ENCODE peak calls at places on chromosomes 6 and 20, in seven cellular contexts. E is left lung; N is neural progenitor cell; T is PC-9; U is naive thymus-derived CD4-positive, alpha-beta T cell; S is heart left ventricle; L is fibroblast of lung. M is an unnamed sample.
A peak's percentile ranks its signal among the peaks of the same experiment; 100 is the strongest.

GRCh38 chr20:24584538-24585356 is 115.3 kb downstream of the SYNDIG1 start:
- DNase-seq in E (no peak), N (no peak), T (no peak), U (no peak), S (no peak), L (peak; percentile 47), M (no peak)

GRCh38 chr6:160238234-160238633 is 20.4 kb downstream of the SLC22A2 start:
- DNase-seq in E (no peak), N (no peak), T (no peak), U (no peak), S (no peak), L (peak; percentile 34), M (no peak)

GRCh38 chr6:141158740-141159139 is 974.0 kb upstream of the GJE1 start:
- DNase-seq in E (no peak), N (no peak), T (no peak), U (no peak), S (no peak), L (no peak), M (no peak)

GRCh38 chr6:157271911-157272310 is 51.4 kb downstream of the TMEM242 start:
- DNase-seq in E (peak; percentile 4), N (no peak), T (no peak), U (no peak), S (no peak), L (no peak), M (no peak)

GRCh38 chr20:22974354-22974753 is 60.8 kb upstream of the SSTR4 start:
- DNase-seq in E (no peak), N (peak; percentile 37), T (no peak), U (no peak), S (no peak), L (no peak), M (no peak)

GRCh38 chr20:63750807-63751470 is 11.4 kb downstream of the SLC2A4RG start:
- DNase-seq in E (peak; percentile 75), N (no peak), T (no peak), U (peak; percentile 54), S (no peak), L (no peak), M (peak; percentile 68)

GRCh38 chr20:38094373-38094775 is 60.8 kb downstream of the RPRD1B start:
- DNase-seq in E (no peak), N (no peak), T (no peak), U (no peak), S (peak; percentile 51), L (peak; percentile 69), M (peak; percentile 15)

GRCh38 chr20:3697588-3698235 is 14.7 kb downstream of the SIGLEC1 start:
- DNase-seq in E (no peak), N (no peak), T (no peak), U (no peak), S (no peak), L (no peak), M (no peak)

GRCh38 chr6:16450821-16451220 is 212.4 kb downstream of the GMPR start:
- DNase-seq in E (no peak), N (no peak), T (no peak), U (no peak), S (no peak), L (peak; percentile 74), M (no peak)

GRCh38 chr6:160188773-160189172 is 67.2 kb downstream of the SLC22A1 start:
- DNase-seq in E (no peak), N (no peak), T (no peak), U (no peak), S (no peak), L (peak; percentile 43), M (no peak)

GRCh38 chr6:37554480-37554819 is 54.8 kb upstream of the CCDC167 start:
- DNase-seq in E (no peak), N (no peak), T (no peak), U (no peak), S (no peak), L (peak; percentile 76), M (no peak)

GRCh38 chr20:47818466-47818865 is 33.2 kb upstream of the SULF2 start:
- DNase-seq in E (no peak), N (no peak), T (no peak), U (no peak), S (no peak), L (no peak), M (no peak)
- H3K27ac ChIP-seq in E (no peak overlapping the region), N (no peak overlapping the region), T (peak overlapping the region; percentile 88), U (no peak overlapping the region), S (no peak overlapping the region), L (no peak overlapping the region), M (no peak overlapping the region)

GRCh38 chr20:21019831-21020655 is 86.1 kb downstream of the LINC00237 start:
- DNase-seq in E (peak; percentile 77), N (peak; percentile 59), T (no peak), U (no peak), S (no peak), L (no peak), M (no peak)
- H3K4me3 ChIP-seq in E (no peak overlapping the region), N (no peak overlapping the region), T (no peak overlapping the region), U (no peak overlapping the region), S (no peak overlapping the region), L (no peak overlapping the region), M (no peak overlapping the region)

DNA sequence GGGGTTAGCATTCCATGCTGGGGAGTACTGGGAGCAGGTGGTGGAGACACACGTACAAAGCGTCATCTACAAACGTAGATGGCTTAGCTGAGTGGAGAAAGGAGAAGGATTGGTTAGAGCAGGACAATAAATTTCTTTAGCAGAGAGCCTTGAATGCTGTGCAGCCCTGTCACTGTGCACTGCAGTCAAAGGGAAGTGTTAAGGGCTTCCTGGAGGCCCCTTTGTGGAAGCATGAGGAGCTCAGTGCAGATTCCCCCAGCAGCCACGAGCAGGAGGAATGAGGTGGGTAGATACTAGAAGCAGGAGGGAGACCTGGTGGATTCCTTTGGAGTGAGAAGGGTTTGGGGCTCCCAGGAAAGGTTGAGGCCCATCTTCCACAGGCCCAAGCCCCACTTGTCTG is 6.1 kb upstream of the TREML4 start:
- DNase-seq in E (no peak), N (no peak), T (no peak), U (no peak), S (no peak), L (no peak), M (no peak)
- H3K27ac ChIP-seq in E (no peak overlapping the region), N (no peak overlapping the region), T (no peak overlapping the region), U (no peak overlapping the region), S (no peak overlapping the region), L (no peak overlapping the region), M (no peak overlapping the region)

GRCh38 chr20:50337521-50338466 is 147.2 kb downstream of the CEBPB start:
- DNase-seq in E (no peak), N (no peak), T (no peak), U (no peak), S (no peak), L (no peak), M (no peak)

GRCh38 chr20:50336631-50337030 is 146.0 kb downstream of the CEBPB start:
- DNase-seq in E (no peak), N (no peak), T (no peak), U (no peak), S (no peak), L (peak; percentile 19), M (no peak)

GRCh38 chr20:50339196-50339901 is 148.7 kb downstream of the CEBPB start:
- DNase-seq in E (no peak), N (peak; percentile 29), T (no peak), U (no peak), S (no peak), L (peak; percentile 86), M (no peak)

GRCh38 chr20:50340586-50340985 is 150.0 kb downstream of the CEBPB start:
- DNase-seq in E (no peak), N (no peak), T (no peak), U (no peak), S (no peak), L (no peak), M (no peak)

GRCh38 chr20:50338479-50339195 is 148.0 kb downstream of the CEBPB start:
- DNase-seq in E (no peak), N (peak; percentile 39), T (no peak), U (no peak), S (no peak), L (peak; percentile 67), M (no peak)
- H3K4me3 ChIP-seq in E (no peak overlapping the region), N (no peak overlapping the region), T (no peak overlapping the region), U (peak overlapping the region; percentile 27), S (no peak overlapping the region), L (no peak overlapping the region), M (no peak overlapping the region)

GRCh38 chr6:72554761-72555221 is 67.1 kb upstream of the KCNQ5 start:
- DNase-seq in E (no peak), N (no peak), T (no peak), U (no peak), S (no peak), L (peak; percentile 70), M (no peak)
- H3K27ac ChIP-seq in E (no peak overlapping the region), N (no peak overlapping the region), T (no peak overlapping the region), U (no peak overlapping the region), S (no peak overlapping the region), L (peak overlapping the region; percentile 62), M (no peak overlapping the region)

GRCh38 chr6:3851839-3852238 is 2.7 kb downstream of the FAM50B start:
- DNase-seq in E (no peak), N (no peak), T (no peak), U (no peak), S (no peak), L (no peak), M (no peak)
- H3K4me3 ChIP-seq in E (no peak overlapping the region), N (no peak overlapping the region), T (no peak overlapping the region), U (no peak overlapping the region), S (no peak overlapping the region), L (no peak overlapping the region), M (no peak overlapping the region)

GRCh38 chr20:9276964-9277363 is 208.1 kb downstream of the PLCB4 start:
- DNase-seq in E (no peak), N (no peak), T (no peak), U (no peak), S (no peak), L (no peak), M (no peak)
- H3K27ac ChIP-seq in E (no peak overlapping the region), N (no peak overlapping the region), T (no peak overlapping the region), U (no peak overlapping the region), S (no peak overlapping the region), L (no peak overlapping the region), M (no peak overlapping the region)